ENCODE peak calls at places on chromosomes 5 and 9, in eight cellular contexts. D, V, F, K, L, X, M and J are unnamed samples. For H3K4me1 and H3K36me3, the result is how much of the 10 kb centered on the place peaks cover.

GRCh38 chr5:135569755-135570452 is 8.9 kb downstream of the CXCL14 start:
- DNase-seq in L (peak), V (no peak), F (peak), M (no peak), X (peak), D (no peak), K (peak), J (peak)

GRCh38 chr5:82794876-82795275 is 282.3 kb downstream of the TMEM167A start:
- DNase-seq in D (no peak), F (no peak), M (no peak), V (no peak), X (no peak), L (no peak), K (no peak), J (no peak)

GRCh38 chr9:101427337-101427736 is 8.2 kb downstream of the ALDOB start:
- DNase-seq in V (no peak), X (no peak), K (no peak), M (no peak), D (no peak), F (no peak), L (no peak), J (no peak)

GRCh38 chr5:141691867-141692532 is 10.0 kb upstream of the ARAP3 start:
- DNase-seq in L (peak), D (peak), X (peak), V (peak), K (peak), F (peak), M (peak), J (peak)

GRCh38 chr5:75534734-75535133 is 23.0 kb downstream of the POLK start:
- DNase-seq in F (no peak), X (no peak), L (no peak), M (no peak), K (no peak), V (no peak), D (no peak), J (no peak)

GRCh38 chr5:14882658-14883580 is 11.3 kb upstream of the ANKH start:
- DNase-seq in D (no peak), L (no peak), V (no peak), X (peak), F (no peak), K (no peak), M (no peak), J (no peak)

GRCh38 chr9:113712053-113712452 is 164.1 kb upstream of the ZNF618 start:
- DNase-seq in V (no peak), L (no peak), X (peak), D (no peak), M (no peak), F (no peak), K (peak), J (peak)

GRCh38 chr5:72234265-72234700 is 85.8 kb downstream of the MRPS27 start:
- DNase-seq in M (peak), L (no peak), X (no peak), K (no peak), D (no peak), F (no peak), V (no peak), J (peak)

GRCh38 chr9:69671904-69672827 is at the start of gene APBA1:
- DNase-seq in F (peak), X (peak), K (peak), D (peak), M (no peak), L (no peak), V (peak), J (peak)

GRCh38 chr9:82404484-82405280 is 416.1 kb downstream of the SPATA31D1 start:
- DNase-seq in V (no peak), X (no peak), D (no peak), K (peak), M (no peak), F (no peak), L (no peak), J (peak)

GRCh38 chr5:132063090-132063911 is 2.8 kb downstream of the IL3 start:
- DNase-seq in F (peak), D (peak), L (peak), X (peak), K (peak), M (no peak), V (peak), J (peak)

GRCh38 chr5:132258102-132259060 is 885 bp downstream of the PDLIM4 start:
- DNase-seq in F (peak), K (no peak), M (no peak), X (no peak), L (no peak), D (peak), V (peak), J (peak)

GRCh38 chr5:80083115-80083890 is 48.2 kb downstream of the THBS4 start:
- DNase-seq in F (peak), L (peak), K (peak), X (no peak), D (peak), M (peak), V (no peak), J (peak)

GRCh38 chr9:2645569-2645968 is 24.0 kb downstream of the VLDLR start:
- DNase-seq in M (no peak), D (no peak), V (no peak), F (no peak), X (no peak), K (no peak), L (no peak), J (no peak)

GRCh38 chr9:130765135-130766030 is 69.7 kb upstream of the ABL1 start:
- DNase-seq in K (no peak), D (no peak), F (no peak), V (no peak), M (no peak), X (no peak), L (no peak), J (peak)

GRCh38 chr5:124783794-124784193 is 37.4 kb upstream of the ZNF608 start:
- DNase-seq in K (no peak), L (no peak), D (no peak), F (no peak), V (no peak), X (no peak), M (no peak), J (peak)

GRCh38 chr5:34656001-34656699 is at the start of gene RAI14:
- DNase-seq in L (peak), D (peak), M (peak), V (peak), F (peak), K (peak), X (peak), J (peak)

GRCh38 chr5:102755691-102756371 is 726 bp downstream of the PAM start:
- DNase-seq in L (peak), K (peak), F (peak), D (peak), M (peak), X (peak), V (peak), J (peak)

GRCh38 chr9:2427016-2427891 is 194.3 kb upstream of the VLDLR start:
- DNase-seq in V (no peak), M (peak), L (no peak), F (no peak), X (peak), K (no peak), D (no peak), J (no peak)

GRCh38 chr5:107486489-107486888 is 184.2 kb downstream of the EFNA5 start:
- DNase-seq in D (no peak), K (no peak), X (no peak), M (peak), V (no peak), L (no peak), F (no peak), J (no peak)

GRCh38 chr5:55360190-55360589 is 52.4 kb downstream of the MTREX start:
- DNase-seq in L (no peak), F (no peak), M (no peak), X (no peak), D (no peak), K (no peak), V (no peak), J (no peak)

GRCh38 chr9:98930792-98931191 is 12.9 kb upstream of the COL15A1 start:
- DNase-seq in X (no peak), M (no peak), K (no peak), L (no peak), D (no peak), F (no peak), V (no peak), J (no peak)

GRCh38 chr9:30628915-30629564 is 1755.4 kb upstream of the ACO1 start:
- DNase-seq in X (no peak), K (no peak), F (no peak), D (no peak), L (peak), M (no peak), V (no peak), J (no peak)

GRCh38 chr9:82091100-82091499 is 102.5 kb downstream of the SPATA31D1 start:
- DNase-seq in K (no peak), L (no peak), M (no peak), X (peak), F (no peak), D (no peak), V (no peak), J (no peak)

GRCh38 chr5:77309140-77309539 is 98.7 kb downstream of the PDE8B start:
- DNase-seq in X (no peak), D (no peak), V (no peak), F (no peak), L (no peak), M (no peak), K (no peak), J (no peak)

GRCh38 chr5:139648205-139649081 is at the start of gene CXXC5:
- DNase-seq in D (peak), M (peak), K (peak), L (no peak), V (peak), F (peak), X (peak), J (peak)

GRCh38 chr5:137316346-137316736 is 182.8 kb downstream of the SPOCK1 start:
- DNase-seq in M (no peak), D (no peak), X (peak), F (peak), L (no peak), V (no peak), K (no peak), J (peak)

GRCh38 chr5:112161392-112161748 is 257.7 kb downstream of the EPB41L4A start:
- DNase-seq in F (no peak), X (no peak), M (no peak), K (no peak), D (no peak), V (no peak), L (no peak), J (no peak)

GRCh38 chr5:112160652-112161391 is 258.3 kb downstream of the EPB41L4A start:
- DNase-seq in X (peak), F (peak), M (peak), D (peak), L (peak), V (peak), K (peak), J (peak)

GRCh38 chr5:112163435-112163834 is 255.6 kb downstream of the EPB41L4A start:
- DNase-seq in X (no peak), L (no peak), M (no peak), V (no peak), D (no peak), K (no peak), F (no peak), J (no peak)

GRCh38 chr5:112165897-112166737 is 253.0 kb downstream of the EPB41L4A start:
- DNase-seq in L (peak), X (no peak), D (no peak), K (peak), F (peak), V (no peak), M (no peak), J (no peak)

DNA sequence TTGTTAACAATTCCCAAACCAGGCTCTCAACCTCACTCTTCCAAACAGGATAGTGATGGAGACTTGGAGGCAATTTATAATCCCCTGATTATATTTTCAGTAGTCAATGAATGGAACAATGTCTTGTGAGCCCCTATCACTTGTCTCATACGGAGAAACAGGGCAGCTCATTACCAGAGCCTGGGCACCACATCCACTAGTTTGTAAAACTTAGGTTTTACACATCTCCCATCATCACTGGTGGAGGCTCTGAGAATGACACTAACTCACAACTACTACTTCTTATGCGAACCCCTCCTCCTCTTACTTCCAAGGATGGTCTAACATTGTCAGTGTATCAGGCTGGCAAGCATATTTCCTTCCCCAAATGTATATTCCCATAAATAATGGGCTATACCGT is 253.7 kb downstream of the EPB41L4A start:
- DNase-seq in M (no peak), V (no peak), X (no peak), D (no peak), K (no peak), L (no peak), F (no peak), J (no peak)
- H3K4me1 ChIP-seq in M (under half), V (under half), X (under half), D (under half), K (under half), L (under half), F (under half), J (under half)

DNA sequence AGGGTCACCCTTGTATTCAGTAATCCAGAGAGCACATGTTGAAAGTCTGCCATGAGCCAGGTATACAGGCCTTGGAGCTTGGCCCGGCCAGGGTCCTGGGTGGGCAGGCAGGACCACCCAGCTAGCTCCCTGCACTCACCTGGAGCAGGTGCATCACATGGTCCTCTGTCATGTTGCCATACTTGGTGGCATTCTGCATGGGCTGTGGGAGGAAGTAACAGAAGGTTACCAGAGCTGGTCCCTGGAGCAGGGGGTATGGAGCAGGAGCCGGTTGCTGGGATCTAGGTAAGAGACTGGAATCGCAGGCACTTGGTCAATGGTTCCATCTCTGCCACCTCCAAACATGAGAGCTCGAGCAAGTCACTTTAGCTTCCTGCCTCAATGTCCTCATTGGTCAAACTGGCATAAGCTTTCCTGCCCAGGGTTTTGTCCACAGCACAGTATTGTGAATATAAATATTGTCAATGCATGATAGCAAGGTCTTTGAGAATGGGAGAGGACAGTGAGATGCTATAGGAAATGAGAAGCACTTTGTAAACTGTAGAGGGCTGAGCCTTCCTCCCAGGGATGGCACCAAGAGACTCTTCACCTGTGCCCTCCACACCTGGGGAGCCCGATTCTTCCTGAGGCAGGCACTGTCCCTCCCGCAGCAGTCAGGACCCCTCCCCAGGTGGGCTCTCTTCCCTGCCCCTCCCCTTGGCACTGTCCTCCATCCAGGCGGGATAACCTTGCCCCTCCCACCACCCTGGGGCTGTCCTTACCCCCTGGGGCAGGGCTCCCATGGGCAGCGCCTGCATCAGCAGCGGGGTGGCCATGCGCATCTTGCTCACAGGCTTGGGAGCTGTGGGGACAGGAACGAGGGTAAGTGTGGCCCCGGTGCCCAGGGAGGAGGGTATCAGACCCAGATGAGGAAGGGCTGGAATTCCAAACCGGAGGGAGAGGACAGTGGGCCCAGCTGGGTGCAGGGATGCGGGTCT is 6.3 kb downstream of the CD74 start:
- DNase-seq in M (no peak), V (peak), K (no peak), F (no peak), D (no peak), X (no peak), L (no peak), J (no peak)
- H3K36me3 ChIP-seq in M (under half), V (under half), K (under half), F (under half), D (under half), X (under half), L (under half), J (under half)

DNA sequence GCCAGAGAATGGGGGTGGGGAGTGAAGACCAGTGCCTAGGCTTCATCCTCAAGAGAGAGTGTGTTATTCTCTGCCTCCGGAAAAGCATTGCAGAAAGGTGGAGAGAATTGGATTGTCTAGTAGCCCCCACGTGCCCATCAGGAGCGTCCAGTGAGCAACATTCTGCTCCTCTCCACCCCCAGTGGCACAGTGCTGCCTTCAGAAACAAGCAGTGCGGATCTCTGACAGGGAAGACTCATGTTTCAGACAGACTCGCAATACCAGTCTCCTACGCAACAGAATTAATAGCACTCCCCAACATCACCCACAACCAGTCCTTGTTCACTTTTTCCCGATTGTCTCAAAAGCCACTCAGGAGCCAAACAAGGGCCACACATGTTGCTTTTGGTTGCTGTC is 14.9 kb upstream of the CEL start:
- DNase-seq in V (no peak), D (no peak), X (no peak), F (no peak), K (no peak), L (no peak), M (no peak), J (no peak)
- H3K4me1 ChIP-seq in V (under half), D (under half), X (half or more), F (under half), K (under half), L (under half), M (under half), J (under half)

DNA sequence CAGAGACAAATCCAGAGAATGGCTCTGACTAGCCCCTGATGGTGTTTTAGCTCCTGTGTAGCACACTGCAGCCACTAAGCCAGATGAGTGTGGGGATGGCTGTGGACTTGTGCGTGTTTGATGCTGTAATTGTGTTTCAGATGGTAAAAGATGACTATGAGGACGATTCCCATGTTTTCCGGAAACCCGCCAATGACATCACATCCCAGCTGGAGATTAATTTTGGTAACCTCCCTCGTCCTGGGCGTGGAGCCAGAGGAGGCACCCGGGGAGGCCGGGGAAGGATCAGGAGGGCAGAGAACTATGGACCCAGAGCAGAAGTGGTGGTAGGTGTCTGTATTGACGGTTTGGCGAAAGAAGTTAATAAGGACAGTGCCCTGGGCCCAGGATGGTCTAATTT is 38.0 kb downstream of the HABP4 start:
- DNase-seq in L (no peak), K (no peak), X (no peak), M (no peak), V (peak), F (no peak), D (no peak), J (no peak)
- H3K36me3 ChIP-seq in L (under half), K (under half), X (under half), M (under half), V (under half), F (under half), D (under half), J (half or more)

GRCh38 chr5:172897691-172898512 is 61.3 kb upstream of the RPL26L1 start:
- DNase-seq in X (no peak), D (peak), V (peak), M (no peak), K (no peak), L (no peak), F (no peak), J (peak)
- H3K4me1 ChIP-seq in X (under half), D (under half), V (under half), M (under half), K (under half), L (under half), F (under half), J (under half)